ENCODE peak calls at places on chromosome 10, in six cellular contexts. One of them, this sample, is unnamed.

GRCh38 chr10:77230194-77230593 is 407.4 kb downstream of the KCNMA1 start:
- DNase-seq in colonic mucosa: no peak
- DNase-seq in mammary epithelial cell: peak; percentile 74
- DNase-seq in neuronal stem cell: no peak
- DNase-seq in GM23248: peak; percentile 74
- DNase-seq in DND-41: no peak
- DNase-seq in this sample: peak; percentile 93

GRCh38 chr10:80205478-80206276 is at the start of gene ANXA11:
- DNase-seq in GM23248: peak; percentile 86
- DNase-seq in mammary epithelial cell: peak; percentile 79
- DNase-seq in colonic mucosa: peak; percentile 88
- DNase-seq in DND-41: peak; percentile 89
- DNase-seq in neuronal stem cell: peak; percentile 69
- DNase-seq in this sample: peak; percentile 100

GRCh38 chr10:31099664-31100063 is 68.0 kb upstream of the ZNF438 start:
- DNase-seq in GM23248: no peak
- DNase-seq in DND-41: no peak
- DNase-seq in colonic mucosa: peak; percentile 67
- DNase-seq in neuronal stem cell: no peak
- DNase-seq in mammary epithelial cell: peak; percentile 94
- DNase-seq in this sample: peak; percentile 94

GRCh38 chr10:44860811-44861751 is 50.1 kb upstream of the TMEM72 start:
- DNase-seq in GM23248: peak; percentile 97
- DNase-seq in DND-41: no peak
- DNase-seq in neuronal stem cell: no peak
- DNase-seq in mammary epithelial cell: no peak
- DNase-seq in colonic mucosa: no peak
- DNase-seq in this sample: peak; percentile 81

GRCh38 chr10:123380491-123381085 is 226.4 kb downstream of the BUB3 start:
- DNase-seq in colonic mucosa: no peak
- DNase-seq in GM23248: peak; percentile 64
- DNase-seq in mammary epithelial cell: peak; percentile 32
- DNase-seq in DND-41: no peak
- DNase-seq in neuronal stem cell: no peak
- DNase-seq in this sample: peak; percentile 69

GRCh38 chr10:33094263-33095051 is 136.4 kb upstream of the ITGB1 start:
- DNase-seq in GM23248: no peak
- DNase-seq in neuronal stem cell: no peak
- DNase-seq in DND-41: no peak
- DNase-seq in mammary epithelial cell: no peak
- DNase-seq in colonic mucosa: no peak
- DNase-seq in this sample: no peak

GRCh38 chr10:70335246-70335613 is 47.2 kb downstream of the LRRC20 start:
- DNase-seq in colonic mucosa: no peak
- DNase-seq in DND-41: no peak
- DNase-seq in mammary epithelial cell: no peak
- DNase-seq in neuronal stem cell: no peak
- DNase-seq in GM23248: no peak
- DNase-seq in this sample: no peak

GRCh38 chr10:21293518-21294356 is 231.7 kb downstream of the SKIDA1 start:
- DNase-seq in colonic mucosa: no peak
- DNase-seq in mammary epithelial cell: no peak
- DNase-seq in GM23248: no peak
- DNase-seq in neuronal stem cell: peak; percentile 27
- DNase-seq in DND-41: no peak
- DNase-seq in this sample: no peak

GRCh38 chr10:131841669-131842139 is 59.1 kb upstream of the PPP2R2D start:
- DNase-seq in neuronal stem cell: no peak
- DNase-seq in DND-41: no peak
- DNase-seq in GM23248: no peak
- DNase-seq in colonic mucosa: no peak
- DNase-seq in mammary epithelial cell: no peak
- DNase-seq in this sample: no peak

GRCh38 chr10:12916587-12916986 is 84.9 kb downstream of the CCDC3 start:
- DNase-seq in DND-41: no peak
- DNase-seq in GM23248: no peak
- DNase-seq in mammary epithelial cell: no peak
- DNase-seq in colonic mucosa: no peak
- DNase-seq in neuronal stem cell: no peak
- DNase-seq in this sample: no peak

GRCh38 chr10:51427758-51428157 is 271.6 kb downstream of the CSTF2T start:
- DNase-seq in DND-41: no peak
- DNase-seq in neuronal stem cell: no peak
- DNase-seq in mammary epithelial cell: no peak
- DNase-seq in GM23248: peak; percentile 6
- DNase-seq in colonic mucosa: no peak
- DNase-seq in this sample: peak; percentile 54

DNA sequence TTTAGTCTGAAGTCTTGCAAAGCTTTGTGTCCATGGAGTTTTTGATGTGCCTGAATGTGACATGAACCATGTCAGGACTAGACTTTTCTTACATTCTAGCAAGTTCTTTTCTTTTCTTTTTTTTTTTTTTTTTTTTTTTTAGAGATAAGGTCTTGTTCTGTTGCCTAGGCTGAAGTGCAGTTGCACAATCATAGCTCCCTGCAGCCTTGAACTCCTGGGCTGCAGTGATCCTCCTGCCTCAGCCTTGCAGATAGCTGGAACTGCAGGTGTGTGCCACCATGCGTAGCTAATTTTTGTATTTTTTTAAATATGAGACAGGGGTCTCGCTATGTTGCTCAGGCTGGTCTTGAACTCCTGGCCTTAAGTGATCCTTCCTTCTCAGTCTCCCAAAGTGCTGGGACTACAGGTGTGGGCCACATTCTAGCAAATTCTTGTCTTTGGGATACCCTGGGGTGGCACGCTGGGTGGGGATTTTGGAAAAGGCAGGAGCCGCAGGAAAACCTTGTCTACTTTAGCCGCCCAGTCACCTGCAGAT is 152.8 kb downstream of the SVIL start:
- DNase-seq in neuronal stem cell: no peak
- DNase-seq in GM23248: no peak
- DNase-seq in mammary epithelial cell: no peak
- DNase-seq in colonic mucosa: no peak
- DNase-seq in DND-41: no peak
- DNase-seq in this sample: no peak
- H3K9ac ChIP-seq in neuronal stem cell: no peak overlapping the region
- H3K9ac ChIP-seq in GM23248: no peak overlapping the region
- H3K9ac ChIP-seq in mammary epithelial cell: no peak overlapping the region
- H3K9ac ChIP-seq in colonic mucosa: no peak overlapping the region
- H3K9ac ChIP-seq in DND-41: no peak overlapping the region
- H3K9ac ChIP-seq in this sample: no peak overlapping the region

DNA sequence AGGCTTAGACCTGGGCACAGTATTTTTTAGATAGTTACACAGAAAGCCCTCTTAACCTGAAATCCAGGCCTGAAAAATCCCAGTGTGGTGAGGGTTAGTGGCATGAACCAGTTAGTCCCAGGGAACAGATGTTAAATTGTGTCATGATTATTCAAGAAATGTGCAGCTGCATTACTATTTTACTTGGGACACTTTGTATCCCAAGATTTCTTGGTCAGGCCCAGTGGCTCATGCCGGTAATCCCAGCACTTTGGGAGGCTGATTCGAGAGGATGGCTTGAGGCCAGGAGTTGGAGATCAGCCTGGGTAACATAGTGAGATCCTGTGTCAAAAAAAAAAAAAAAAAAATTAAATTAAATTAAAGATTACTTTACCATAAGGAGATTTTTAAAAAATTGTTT is 36.0 kb upstream of the OTUD1 start:
- DNase-seq in colonic mucosa: no peak
- DNase-seq in mammary epithelial cell: no peak
- DNase-seq in neuronal stem cell: no peak
- DNase-seq in DND-41: no peak
- DNase-seq in GM23248: no peak
- DNase-seq in this sample: no peak
- H3K9ac ChIP-seq in colonic mucosa: no peak overlapping the region
- H3K9ac ChIP-seq in mammary epithelial cell: no peak overlapping the region
- H3K9ac ChIP-seq in neuronal stem cell: no peak overlapping the region
- H3K9ac ChIP-seq in DND-41: no peak overlapping the region
- H3K9ac ChIP-seq in GM23248: no peak overlapping the region
- H3K9ac ChIP-seq in this sample: no peak overlapping the region

GRCh38 chr10:71659739-71660136 is 59.8 kb downstream of the C10orf105 start:
- DNase-seq in colonic mucosa: no peak
- DNase-seq in mammary epithelial cell: no peak
- DNase-seq in GM23248: no peak
- DNase-seq in DND-41: no peak
- DNase-seq in neuronal stem cell: no peak
- DNase-seq in this sample: no peak

GRCh38 chr10:71658349-71658745 is 61.2 kb downstream of the C10orf105 start:
- DNase-seq in colonic mucosa: no peak
- DNase-seq in DND-41: no peak
- DNase-seq in neuronal stem cell: no peak
- DNase-seq in mammary epithelial cell: no peak
- DNase-seq in GM23248: no peak
- DNase-seq in this sample: no peak

GRCh38 chr10:71657604-71658348 is 61.8 kb downstream of the C10orf105 start:
- DNase-seq in colonic mucosa: no peak
- DNase-seq in mammary epithelial cell: no peak
- DNase-seq in DND-41: no peak
- DNase-seq in GM23248: no peak
- DNase-seq in neuronal stem cell: peak; percentile 37
- DNase-seq in this sample: no peak

GRCh38 chr10:71660313-71660712 is 59.3 kb downstream of the C10orf105 start:
- DNase-seq in neuronal stem cell: no peak
- DNase-seq in mammary epithelial cell: no peak
- DNase-seq in GM23248: no peak
- DNase-seq in DND-41: no peak
- DNase-seq in colonic mucosa: no peak
- DNase-seq in this sample: no peak

GRCh38 chr10:71659050-71659738 is 60.4 kb downstream of the C10orf105 start:
- DNase-seq in colonic mucosa: no peak
- DNase-seq in mammary epithelial cell: no peak
- DNase-seq in DND-41: no peak
- DNase-seq in neuronal stem cell: peak; percentile 65
- DNase-seq in GM23248: no peak
- DNase-seq in this sample: no peak
- H3K9ac ChIP-seq in colonic mucosa: peak overlapping the region; percentile 26
- H3K9ac ChIP-seq in mammary epithelial cell: no peak overlapping the region
- H3K9ac ChIP-seq in DND-41: no peak overlapping the region
- H3K9ac ChIP-seq in neuronal stem cell: no peak overlapping the region
- H3K9ac ChIP-seq in GM23248: no peak overlapping the region
- H3K9ac ChIP-seq in this sample: no peak overlapping the region

GRCh38 chr10:924524-924859 is 7.0 kb downstream of the LARP4B start:
- DNase-seq in neuronal stem cell: no peak
- DNase-seq in mammary epithelial cell: no peak
- DNase-seq in colonic mucosa: no peak
- DNase-seq in GM23248: no peak
- DNase-seq in DND-41: no peak
- DNase-seq in this sample: no peak

GRCh38 chr10:920450-920849 is 11.1 kb downstream of the LARP4B start:
- DNase-seq in mammary epithelial cell: no peak
- DNase-seq in DND-41: no peak
- DNase-seq in neuronal stem cell: no peak
- DNase-seq in GM23248: no peak
- DNase-seq in colonic mucosa: no peak
- DNase-seq in this sample: no peak

GRCh38 chr10:919481-919880 is 12.0 kb downstream of the LARP4B start:
- DNase-seq in GM23248: no peak
- DNase-seq in mammary epithelial cell: no peak
- DNase-seq in neuronal stem cell: no peak
- DNase-seq in colonic mucosa: no peak
- DNase-seq in DND-41: no peak
- DNase-seq in this sample: no peak

GRCh38 chr10:923844-924523 is 7.5 kb downstream of the LARP4B start:
- DNase-seq in GM23248: no peak
- DNase-seq in DND-41: no peak
- DNase-seq in colonic mucosa: no peak
- DNase-seq in mammary epithelial cell: no peak
- DNase-seq in neuronal stem cell: no peak
- DNase-seq in this sample: no peak

DNA sequence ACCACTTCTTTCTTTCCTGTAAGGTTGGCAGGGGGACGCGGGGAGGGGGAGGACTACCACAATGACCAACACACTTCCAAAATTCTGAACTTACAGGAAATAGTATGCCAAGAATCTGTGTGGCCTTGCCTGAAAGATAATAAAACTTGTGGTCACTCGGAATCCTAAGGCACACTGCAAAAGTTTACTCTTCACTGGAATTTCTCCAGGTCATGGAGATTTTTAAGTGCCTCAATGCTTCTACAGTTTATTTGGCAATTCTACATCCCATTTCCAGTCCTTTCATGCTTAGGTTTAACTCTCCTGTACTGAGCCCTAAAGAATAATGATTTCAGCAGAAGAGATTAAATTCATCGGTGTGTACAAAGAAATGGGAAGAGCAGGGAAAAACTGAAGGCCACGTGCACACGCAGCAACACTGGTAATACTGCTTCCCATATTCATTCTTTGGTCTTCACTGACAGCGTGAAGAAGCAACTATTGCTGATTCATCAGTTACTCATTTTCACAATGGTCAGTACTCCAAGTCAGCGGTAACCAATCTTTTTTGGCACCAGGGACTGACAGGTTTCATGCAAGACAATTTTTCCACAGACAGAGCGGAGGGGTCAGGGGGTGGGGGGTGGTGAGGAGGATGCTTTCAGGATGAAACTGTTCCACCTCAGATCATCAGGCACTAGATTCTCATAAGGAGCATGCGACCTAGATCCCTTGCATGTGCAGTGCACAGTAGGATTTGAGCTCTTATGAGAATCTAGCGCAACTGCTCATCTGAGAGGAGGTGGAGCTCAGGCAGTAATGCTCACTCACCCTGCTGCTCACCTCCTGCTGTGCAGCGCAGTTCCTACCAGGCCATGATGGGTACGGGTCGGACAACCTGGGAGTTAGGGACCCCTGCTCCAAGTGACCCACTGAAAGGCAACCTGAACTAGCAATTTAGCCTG is 9.8 kb downstream of the LARP4B start:
- DNase-seq in colonic mucosa: no peak
- DNase-seq in DND-41: no peak
- DNase-seq in GM23248: peak; percentile 70
- DNase-seq in mammary epithelial cell: peak; percentile 27
- DNase-seq in neuronal stem cell: no peak
- DNase-seq in this sample: peak; percentile 59
- H3K9ac ChIP-seq in colonic mucosa: no peak overlapping the region
- H3K9ac ChIP-seq in DND-41: no peak overlapping the region
- H3K9ac ChIP-seq in GM23248: peak overlapping the region; percentile 30
- H3K9ac ChIP-seq in mammary epithelial cell: no peak overlapping the region
- H3K9ac ChIP-seq in neuronal stem cell: peak overlapping the region; percentile 31
- H3K9ac ChIP-seq in this sample: no peak overlapping the region

This sample was measured in PC-3.